ENCODE peak calls at places on chromosomes 3 and 15, in four cellular contexts. M is breast epithelium, Q is left ventricle myocardium inferior, N is HCT116. E is an unnamed sample.

GRCh38 chr3:52533623-52534280 is at the start of gene NT5DC2:
- DNase-seq in M (peak; percentile 46), Q (peak; percentile 77), N (no peak), E (peak; percentile 86)

GRCh38 chr3:45929042-45929679 is 14.1 kb upstream of the CXCR6 start:
- DNase-seq in M (no peak), Q (no peak), N (peak; percentile 10), E (no peak)

GRCh38 chr3:188468196-188468595 is 314.2 kb downstream of the LPP start:
- DNase-seq in M (no peak), Q (no peak), N (no peak), E (no peak)

GRCh38 chr3:195068045-195068444 is 202.9 kb downstream of the XXYLT1 start:
- DNase-seq in M (no peak), Q (no peak), N (no peak), E (no peak)

GRCh38 chr15:28915935-28916334 is 30.2 kb downstream of the APBA2 start:
- DNase-seq in M (no peak), Q (no peak), N (no peak), E (no peak)

GRCh38 chr3:41893977-41894376 is 67.9 kb downstream of the ULK4 start:
- DNase-seq in M (no peak), Q (no peak), N (peak; percentile 51), E (no peak)

GRCh38 chr3:148839805-148840204 is 12.2 kb downstream of the CPB1 start:
- DNase-seq in M (no peak), Q (no peak), N (no peak), E (no peak)

GRCh38 chr3:109385442-109386318 is 48.3 kb upstream of the DPPA4 start:
- DNase-seq in M (no peak), Q (no peak), N (no peak), E (no peak)

GRCh38 chr3:190566043-190566933 is 52.4 kb downstream of the IL1RAP start:
- DNase-seq in M (peak; percentile 89), Q (peak; percentile 73), N (peak; percentile 98), E (peak; percentile 94)

GRCh38 chr3:45181496-45181895 is 35.3 kb upstream of the CDCP1 start:
- DNase-seq in M (no peak), Q (no peak), N (no peak), E (no peak)

GRCh38 chr15:40555876-40556275 is 9.0 kb downstream of the CCDC32 start:
- DNase-seq in M (no peak), Q (no peak), N (no peak), E (no peak)
- H3K4me1 ChIP-seq in M (no peaks in the 10 kb centered on the region), Q (peaks cover 47% of the 10 kb centered on the region), N (no peaks in the 10 kb centered on the region), E (no peaks in the 10 kb centered on the region)

GRCh38 chr3:123119802-123120201 is 53.0 kb downstream of the PDIA5 start:
- DNase-seq in M (no peak), Q (no peak), N (no peak), E (no peak)
- H3K36me3 ChIP-seq in M (no peaks in the 10 kb centered on the region), Q (peaks cover 74% of the 10 kb centered on the region), N (peaks cover 52% of the 10 kb centered on the region), E (peaks cover 51% of the 10 kb centered on the region)

GRCh38 chr15:27017168-27017809 is 46.3 kb downstream of the GABRG3 start:
- DNase-seq in M (no peak), Q (no peak), N (no peak), E (no peak)
- H3K4me1 ChIP-seq in M (no peaks in the 10 kb centered on the region), Q (no peaks in the 10 kb centered on the region), N (no peaks in the 10 kb centered on the region), E (no peaks in the 10 kb centered on the region)

DNA sequence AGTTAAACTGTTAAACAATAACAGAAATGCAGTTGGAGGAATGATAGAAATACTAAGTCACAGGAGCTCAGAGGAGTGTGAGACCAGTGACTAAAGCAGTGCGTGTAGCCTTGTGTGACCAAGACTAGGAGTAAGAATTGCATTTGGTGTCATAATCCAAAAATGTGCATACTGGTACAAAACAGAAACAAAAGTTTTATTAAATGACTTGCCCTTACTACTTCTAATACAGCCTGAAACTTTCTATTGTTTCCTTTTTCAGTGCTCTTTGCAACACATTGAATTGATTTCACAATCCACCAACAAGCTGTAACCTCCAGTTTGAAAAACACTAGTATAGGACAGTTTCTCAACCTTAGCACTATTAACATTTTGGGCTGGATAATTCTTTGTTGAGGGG is 17.1 kb downstream of the SNX1 start:
- DNase-seq in M (no peak), Q (no peak), N (no peak), E (no peak)
- H3K36me3 ChIP-seq in M (peaks cover 4% of the 10 kb centered on the region), Q (peaks cover 55% of the 10 kb centered on the region), N (peaks cover 11% of the 10 kb centered on the region), E (peaks cover 40% of the 10 kb centered on the region)

GRCh38 chr3:16180737-16181134 is 6.3 kb downstream of the GALNT15 start:
- DNase-seq in M (no peak), Q (no peak), N (no peak), E (no peak)
- H3K4me1 ChIP-seq in M (no peaks in the 10 kb centered on the region), Q (peaks cover 26% of the 10 kb centered on the region), N (no peaks in the 10 kb centered on the region), E (peaks cover 9% of the 10 kb centered on the region)

GRCh38 chr3:183046883-183047282 is 52.4 kb downstream of the MCCC1 start:
- DNase-seq in M (no peak), Q (no peak), N (no peak), E (no peak)
- H3K36me3 ChIP-seq in M (peaks cover 5% of the 10 kb centered on the region), Q (peaks cover 51% of the 10 kb centered on the region), N (peaks cover 14% of the 10 kb centered on the region), E (peaks cover 47% of the 10 kb centered on the region)

DNA sequence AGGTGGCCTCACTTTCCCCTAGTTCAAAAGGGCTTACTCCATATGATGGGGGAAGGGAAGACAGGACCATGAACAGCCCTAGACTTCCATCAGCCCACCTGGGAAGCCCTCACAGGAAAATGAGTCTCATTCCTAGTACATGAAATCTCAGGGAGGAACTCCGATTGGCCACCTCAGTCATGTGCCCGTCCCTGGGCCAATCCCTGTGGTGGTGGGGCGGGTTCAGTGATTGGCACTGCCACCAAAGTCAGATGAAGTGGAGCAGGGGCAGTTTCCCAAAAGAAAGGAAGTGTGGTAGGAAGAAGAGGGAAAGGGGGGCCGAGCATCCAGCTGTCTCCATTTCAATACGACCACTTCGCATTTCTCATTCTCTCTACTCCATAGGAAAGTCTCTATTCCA is 25.9 kb upstream of the GP9 start:
- DNase-seq in M (no peak), Q (no peak), N (no peak), E (no peak)
- H3K4me1 ChIP-seq in M (no peaks in the 10 kb centered on the region), Q (peaks cover 18% of the 10 kb centered on the region), N (no peaks in the 10 kb centered on the region), E (no peaks in the 10 kb centered on the region)

DNA sequence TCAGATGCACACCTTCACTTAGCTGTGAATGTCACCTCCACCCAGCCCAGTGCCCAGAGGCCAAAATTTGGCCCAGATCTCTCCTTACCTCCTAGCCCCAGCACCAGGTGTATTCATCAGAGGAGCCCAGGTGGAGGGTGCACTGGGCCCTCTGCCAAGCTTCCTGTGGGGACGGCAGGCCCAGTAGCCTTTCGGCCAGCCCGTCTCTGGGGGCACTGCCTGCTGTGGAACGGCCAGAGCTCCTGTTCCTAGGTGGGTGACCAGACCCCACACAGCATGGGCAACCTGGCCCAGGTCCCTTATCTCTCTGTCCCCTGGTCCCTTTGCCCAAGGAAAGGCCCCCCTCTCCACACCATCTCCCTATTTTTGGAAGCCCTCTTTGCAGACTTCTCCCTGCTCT is 67.8 kb downstream of the AAGAB start:
- DNase-seq in M (no peak), Q (no peak), N (no peak), E (no peak)
- H3K36me3 ChIP-seq in M (no peaks in the 10 kb centered on the region), Q (peaks cover 41% of the 10 kb centered on the region), N (peaks cover 67% of the 10 kb centered on the region), E (peaks cover 41% of the 10 kb centered on the region)

E was measured in ascending aorta.